ENCODE peak calls at places on chromosomes 7 and 10, in four cellular contexts. O is NCI-H2171 treated with DMSO at 0.1 percent for 48 hours, W is NCI-H1092 treated with DMSO at 0.1 percent for 48 hours, U is NCI-H774. V is an unnamed sample.

GRCh38 chr7:11155883-11156282 is 182.2 kb downstream of the PHF14 start:
- DNase-seq in W (no peak), U (no peak), O (no peak), V (no peak)

GRCh38 chr7:44290250-44290616 is 35.2 kb downstream of the CAMK2B start:
- DNase-seq in W (no peak), U (no peak), O (no peak), V (no peak)

GRCh38 chr7:82534687-82535086 is 91.1 kb upstream of the CACNA2D1 start:
- DNase-seq in O (no peak), W (no peak), U (no peak), V (no peak)

GRCh38 chr10:126169899-126170298 is 218.4 kb downstream of the ADAM12 start:
- DNase-seq in O (no peak), U (no peak), W (no peak), V (no peak)

GRCh38 chr7:99005776-99006175 is 127.4 kb downstream of the TRRAP start:
- DNase-seq in O (no peak), U (no peak), W (no peak), V (no peak)

GRCh38 chr7:1720325-1720724 is 50.2 kb downstream of the ELFN1 start:
- DNase-seq in U (peak), O (peak), W (peak), V (no peak)

GRCh38 chr10:4546500-4546899 is 279.5 kb upstream of the AKR1E2 start:
- DNase-seq in W (no peak), O (peak), U (no peak), V (no peak)

GRCh38 chr10:104311184-104311720 is 27.0 kb downstream of the ITPRIP start:
- DNase-seq in W (no peak), U (no peak), O (no peak), V (no peak)

GRCh38 chr7:113159746-113160339 is 41.5 kb upstream of the SMIM30 start:
- DNase-seq in O (peak), U (peak), W (peak), V (peak)

GRCh38 chr10:113177936-113178335 is 227.9 kb downstream of the TCF7L2 start:
- DNase-seq in W (no peak), O (no peak), U (no peak), V (no peak)

GRCh38 chr10:18312385-18313145 is 172.3 kb downstream of the CACNB2 start:
- DNase-seq in W (peak), O (peak), U (no peak), V (peak)

GRCh38 chr10:89224697-89225443 is 17.8 kb upstream of the CH25H start:
- DNase-seq in W (no peak), O (no peak), U (no peak), V (no peak)

GRCh38 chr7:43750016-43750887 is 8.2 kb upstream of the BLVRA start:
- DNase-seq in W (no peak), U (no peak), O (peak), V (no peak)

GRCh38 chr7:74042746-74043522 is 15.0 kb downstream of the ELN start:
- DNase-seq in U (no peak), O (no peak), W (no peak), V (no peak)

GRCh38 chr10:114629083-114629823 is 28.8 kb downstream of the ABLIM1 start:
- DNase-seq in W (no peak), U (no peak), O (no peak), V (no peak)